ENCODE peak calls at places on chromosomes 4 and X, in nine cellular contexts. Z, C, P, J, T, Q, F, S and W are unnamed samples.

GRCh38 chr4:107689912-107690587 is 30.0 kb downstream of the PAPSS1 start:
- DNase-seq in Z (peak), C (no peak), P (peak), J (no peak), T (no peak), Q (no peak), F (no peak), S (no peak), W (no peak)

GRCh38 chrX:78769356-78769755 is 21.8 kb downstream of the LPAR4 start:
- DNase-seq in Z (no peak), C (no peak), P (no peak), J (no peak), T (no peak), Q (no peak), F (no peak), S (no peak), W (no peak)

GRCh38 chrX:66142351-66142750 is 21.7 kb upstream of the HEPH start:
- DNase-seq in Z (no peak), C (no peak), P (no peak), J (no peak), T (no peak), Q (no peak), F (no peak), S (no peak), W (no peak)

GRCh38 chr4:95360911-95361695 is 187.7 kb downstream of the UNC5C start:
- DNase-seq in Z (no peak), C (no peak), P (no peak), J (no peak), T (no peak), Q (no peak), F (no peak), S (no peak), W (no peak)

GRCh38 chr4:4575284-4576211 is 33.7 kb upstream of the STX18 start:
- DNase-seq in Z (peak), C (peak), P (peak), J (peak), T (peak), Q (no peak), F (peak), S (peak), W (no peak)

GRCh38 chr4:122679946-122680345 is 52.6 kb upstream of the BBS12 start:
- DNase-seq in Z (peak), C (no peak), P (no peak), J (no peak), T (no peak), Q (no peak), F (no peak), S (no peak), W (no peak)

GRCh38 chr4:65386927-65387326 is 283.4 kb downstream of the EPHA5 start:
- DNase-seq in Z (no peak), C (no peak), P (no peak), J (no peak), T (no peak), Q (no peak), F (no peak), S (no peak), W (no peak)

GRCh38 chr4:36274158-36274557 is 7.3 kb upstream of the DTHD1 start:
- DNase-seq in Z (no peak), C (no peak), P (no peak), J (no peak), T (no peak), Q (no peak), F (no peak), S (no peak), W (no peak)

GRCh38 chr4:87819281-87819919 is 13.4 kb upstream of the MEPE start:
- DNase-seq in Z (peak), C (no peak), P (no peak), J (no peak), T (no peak), Q (no peak), F (peak), S (no peak), W (no peak)

GRCh38 chrX:41085883-41086626 is 810 bp downstream of the USP9X start:
- DNase-seq in Z (peak), C (peak), P (peak), J (peak), T (peak), Q (no peak), F (no peak), S (peak), W (peak)

GRCh38 chrX:39854772-39855747 is 242.7 kb downstream of the BCOR start:
- DNase-seq in Z (no peak), C (peak), P (no peak), J (no peak), T (no peak), Q (no peak), F (peak), S (no peak), W (no peak)

GRCh38 chr4:153916273-153916755 is 127.4 kb upstream of the SFRP2 start:
- DNase-seq in Z (no peak), C (no peak), P (no peak), J (no peak), T (no peak), Q (no peak), F (no peak), S (no peak), W (no peak)

GRCh38 chr4:13539047-13539720 is 5.1 kb downstream of the NKX3-2 start:
- DNase-seq in Z (no peak), C (no peak), P (no peak), J (no peak), T (no peak), Q (no peak), F (no peak), S (peak), W (no peak)

GRCh38 chr4:57550143-57550542 is 440.0 kb upstream of the IGFBP7 start:
- DNase-seq in Z (no peak), C (no peak), P (no peak), J (no peak), T (no peak), Q (no peak), F (no peak), S (no peak), W (no peak)

GRCh38 chrX:9532349-9532748 is 67.5 kb downstream of the TBL1X start:
- DNase-seq in Z (peak), C (no peak), P (no peak), J (no peak), T (peak), Q (no peak), F (no peak), S (peak), W (peak)

GRCh38 chr4:163164591-163164990 is 2.1 kb downstream of the NAF1 start:
- DNase-seq in Z (no peak), C (no peak), P (no peak), J (no peak), T (no peak), Q (no peak), F (no peak), S (no peak), W (no peak)

GRCh38 chr4:1092026-1092982 is 21.1 kb downstream of the RNF212 start:
- DNase-seq in Z (no peak), C (no peak), P (no peak), J (no peak), T (no peak), Q (peak), F (no peak), S (no peak), W (no peak)

GRCh38 chr4:14301993-14302392 is 674.5 kb upstream of the BOD1L1 start:
- DNase-seq in Z (no peak), C (no peak), P (no peak), J (no peak), T (no peak), Q (no peak), F (no peak), S (no peak), W (no peak)

GRCh38 chr4:26372525-26373172 is 51.8 kb downstream of the RBPJ start:
- DNase-seq in Z (peak), C (no peak), P (no peak), J (peak), T (no peak), Q (no peak), F (peak), S (no peak), W (no peak)

DNA sequence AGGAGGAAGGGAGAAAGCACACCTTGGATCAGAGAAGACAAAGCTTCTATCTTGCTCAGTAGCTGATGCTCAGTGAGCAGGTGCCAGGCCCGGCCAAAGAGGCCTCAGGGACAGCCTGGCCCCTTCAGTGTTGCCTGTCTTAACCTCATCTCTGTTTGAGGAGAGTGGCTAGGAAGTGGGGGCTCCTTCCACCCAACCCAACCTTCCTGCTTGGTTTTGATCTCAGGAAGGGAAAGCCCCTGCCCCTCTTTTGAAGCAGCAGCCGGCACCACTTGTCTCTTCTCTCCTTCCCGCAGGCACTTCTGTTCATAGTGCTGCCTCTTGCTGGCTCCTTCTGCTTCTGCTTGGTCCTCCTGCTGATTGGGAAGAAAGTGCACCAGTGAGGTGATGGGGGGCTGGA is 2.4 kb upstream of the AFF2 start:
- DNase-seq in Z (no peak), C (no peak), P (no peak), J (no peak), T (peak), Q (no peak), F (no peak), S (no peak), W (no peak)
- H3K4me3 ChIP-seq in Z (no peak), C (no peak), P (no peak), J (no peak), T (no peak), Q (no peak), F (no peak), S (no peak), W (no peak)

GRCh38 chr4:34633216-34633615 is 1611.1 kb downstream of the ARAP2 start:
- DNase-seq in Z (no peak), C (no peak), P (no peak), J (no peak), T (no peak), Q (no peak), F (no peak), S (no peak), W (no peak)

DNA sequence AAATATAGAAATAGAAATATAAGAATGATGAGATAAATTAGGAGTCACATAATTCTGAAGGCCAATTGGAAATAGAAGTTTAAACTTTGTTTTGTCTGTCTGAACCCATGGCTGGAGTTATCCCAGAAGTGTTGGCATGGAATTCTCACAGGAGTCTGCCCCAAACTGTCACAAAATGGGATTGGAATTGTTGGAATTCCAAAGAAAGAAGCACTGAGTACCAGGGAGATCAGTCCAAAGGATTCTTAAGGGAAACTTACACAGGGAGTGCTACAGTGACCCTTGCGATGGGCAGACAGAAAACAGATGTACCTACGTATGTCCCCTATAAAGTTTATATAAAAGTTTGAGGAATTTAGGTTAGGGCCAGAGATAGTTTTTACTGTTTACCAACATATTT is 1607.7 kb downstream of the ARAP2 start:
- DNase-seq in Z (no peak), C (no peak), P (no peak), J (no peak), T (no peak), Q (no peak), F (no peak), S (no peak), W (no peak)
- TF ChIP-seq CTCF in Z (no peak), C (no peak), P (no peak), J (no peak), T (no peak), Q (no peak), F (no peak), S (no peak), W (no peak)

GRCh38 chr4:182897601-182898478 is 19.3 kb downstream of the DCTD start:
- DNase-seq in Z (no peak), C (no peak), P (no peak), J (no peak), T (no peak), Q (no peak), F (no peak), S (no peak), W (no peak)
- TF ChIP-seq POLR2A in Z (no peak), C (no peak), P (no peak), J (no peak), T (no peak), Q (no peak), F (no peak), S (no peak), W (no peak)

DNA sequence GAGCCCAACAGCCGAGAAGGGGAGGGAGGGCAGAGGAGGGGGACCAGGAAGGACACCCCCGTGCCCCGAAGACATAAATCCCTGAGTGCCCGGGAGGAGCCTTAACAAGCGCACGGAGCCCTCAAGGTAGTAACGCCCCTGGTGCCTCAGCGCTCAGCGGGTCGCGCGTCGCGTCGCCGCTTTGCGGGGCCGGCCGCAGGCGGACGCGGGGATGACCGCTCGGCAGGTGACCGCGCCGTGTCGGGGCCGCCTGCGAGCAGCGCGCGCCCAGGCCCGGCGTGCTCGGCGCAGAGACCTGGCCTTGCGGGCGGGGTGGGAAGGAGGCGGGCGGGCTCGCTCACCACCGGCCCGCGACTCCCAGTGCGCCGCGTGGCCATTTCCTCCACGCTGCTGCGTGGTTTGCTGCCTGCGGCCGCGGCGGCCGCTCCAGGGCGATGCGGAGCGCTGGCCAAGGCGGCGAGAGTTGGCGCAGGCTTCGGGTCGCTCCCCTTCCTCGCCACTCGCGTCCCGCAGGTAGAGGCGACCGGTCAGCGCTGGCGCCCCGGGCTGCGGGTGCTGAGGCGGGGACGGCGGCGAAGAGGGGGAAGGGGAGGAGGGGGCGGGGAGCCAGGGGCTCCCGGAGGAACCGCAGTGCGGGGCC is 632 bp downstream of the CCSER1 start:
- DNase-seq in Z (no peak), C (no peak), P (no peak), J (no peak), T (peak), Q (peak), F (no peak), S (peak), W (no peak)
- H3K4me3 ChIP-seq in Z (peak), C (peak), P (peak), J (peak), T (peak), Q (peak), F (no peak), S (peak), W (peak)

DNA sequence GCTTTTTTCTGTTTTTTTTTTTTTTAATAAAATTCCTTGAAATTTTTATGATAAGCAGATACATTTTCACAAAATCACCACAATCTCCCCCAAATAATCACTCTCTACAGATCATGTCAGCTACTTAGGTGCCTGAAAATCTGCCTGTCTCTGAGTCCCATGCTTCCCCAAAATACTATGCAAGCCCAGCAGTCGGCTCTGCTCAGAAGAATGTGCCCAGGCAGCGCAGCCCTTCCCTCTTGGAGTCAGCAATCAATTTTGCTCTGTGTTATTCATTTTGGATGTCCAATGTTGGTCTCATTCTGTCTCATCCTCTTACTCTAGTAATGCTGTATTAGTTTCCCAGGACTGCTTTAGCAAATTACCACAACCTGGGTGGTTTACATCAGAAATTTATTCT is 24.9 kb upstream of the C1QTNF7 start:
- DNase-seq in Z (no peak), C (no peak), P (no peak), J (no peak), T (no peak), Q (no peak), F (no peak), S (no peak), W (no peak)
- TF ChIP-seq CTCF in Z (no peak), C (no peak), P (no peak), J (no peak), T (no peak), Q (no peak), F (no peak), S (no peak), W (no peak)

DNA sequence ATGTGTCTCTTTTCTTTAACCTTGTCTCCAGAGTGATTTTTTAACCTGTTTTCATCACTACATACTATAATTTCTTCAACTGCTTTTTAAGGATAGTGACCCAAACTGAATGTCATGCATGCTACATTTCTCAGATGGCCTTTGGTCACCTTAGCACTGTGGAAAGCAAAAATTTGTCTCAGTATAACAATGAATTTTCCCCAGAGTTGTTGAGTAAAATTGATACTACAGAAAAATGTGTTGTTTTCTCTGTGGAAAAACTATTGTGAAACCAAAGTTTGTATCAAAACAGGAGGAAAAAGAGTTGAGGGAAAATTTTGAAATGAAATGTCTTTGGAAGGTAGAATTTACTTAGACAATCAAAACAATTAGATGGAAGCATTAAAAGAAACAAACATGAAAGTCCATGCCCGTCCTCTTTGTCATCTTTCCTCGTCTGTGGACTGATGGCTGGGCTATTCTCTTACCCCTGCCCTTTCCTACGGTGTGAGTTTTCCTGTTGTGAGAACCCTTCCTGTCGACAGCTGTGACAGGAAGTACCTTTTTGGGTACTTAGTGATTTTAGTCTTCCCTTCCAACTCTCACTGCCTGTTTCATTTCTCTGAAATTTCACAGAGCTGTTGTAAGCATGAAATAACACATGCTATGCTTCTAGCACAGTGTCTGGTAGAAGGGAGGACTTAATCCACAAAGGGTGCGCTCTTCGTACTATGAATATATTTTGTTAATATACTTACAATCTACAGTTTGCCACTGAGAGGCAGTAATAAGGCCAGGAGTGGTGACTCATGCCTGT is 50.8 kb downstream of the LRP2BP start:
- DNase-seq in Z (no peak), C (no peak), P (no peak), J (no peak), T (no peak), Q (no peak), F (no peak), S (no peak), W (no peak)
- TF ChIP-seq POLR2A in Z (no peak), C (no peak), P (no peak), J (no peak), T (no peak), Q (no peak), F (no peak), S (no peak), W (no peak)